ENCODE peak calls at places on chromosomes 13 and 19, in five cellular contexts. One of them, this sample, is unnamed.

GRCh38 chr13:26024558-26024957 is 27.3 kb downstream of the SHISA2 start:
- DNase-seq in trophoblast cell: no peak
- DNase-seq in neural progenitor cell: peak
- DNase-seq in fibroblast of lung: no peak
- DNase-seq in mesenchymal stem cell: no peak
- DNase-seq in this sample: no peak

GRCh38 chr19:58387338-58388174 is 487 bp downstream of the RPS5 start:
- DNase-seq in trophoblast cell: no peak
- DNase-seq in neural progenitor cell: no peak
- DNase-seq in fibroblast of lung: no peak
- DNase-seq in mesenchymal stem cell: peak
- DNase-seq in this sample: no peak

GRCh38 chr13:50171585-50172282 is 156.5 kb downstream of the KCNRG start:
- DNase-seq in trophoblast cell: no peak
- DNase-seq in neural progenitor cell: no peak
- DNase-seq in fibroblast of lung: no peak
- DNase-seq in mesenchymal stem cell: no peak
- DNase-seq in this sample: no peak

GRCh38 chr13:114230117-114230516 is 4.6 kb upstream of the CDC16 start:
- DNase-seq in trophoblast cell: no peak
- DNase-seq in neural progenitor cell: no peak
- DNase-seq in fibroblast of lung: peak
- DNase-seq in mesenchymal stem cell: peak
- DNase-seq in this sample: no peak

GRCh38 chr19:36032251-36033104 is at the start of gene CLIP3:
- DNase-seq in trophoblast cell: no peak
- DNase-seq in neural progenitor cell: peak
- DNase-seq in fibroblast of lung: peak
- DNase-seq in mesenchymal stem cell: peak
- DNase-seq in this sample: peak

GRCh38 chr13:85255978-85256377 is 543.2 kb downstream of the SLITRK6 start:
- DNase-seq in trophoblast cell: no peak
- DNase-seq in neural progenitor cell: no peak
- DNase-seq in fibroblast of lung: no peak
- DNase-seq in mesenchymal stem cell: no peak
- DNase-seq in this sample: no peak

GRCh38 chr13:24619302-24619701 is 60.9 kb upstream of the ATP12A start:
- DNase-seq in trophoblast cell: no peak
- DNase-seq in neural progenitor cell: no peak
- DNase-seq in fibroblast of lung: no peak
- DNase-seq in mesenchymal stem cell: no peak
- DNase-seq in this sample: no peak

GRCh38 chr19:35117017-35117570 is 1.5 kb downstream of the FXYD3 start:
- DNase-seq in trophoblast cell: no peak
- DNase-seq in neural progenitor cell: no peak
- DNase-seq in fibroblast of lung: no peak
- DNase-seq in mesenchymal stem cell: no peak
- DNase-seq in this sample: no peak

GRCh38 chr19:1752757-1753728 is at the start of gene ONECUT3:
- DNase-seq in trophoblast cell: no peak
- DNase-seq in neural progenitor cell: peak
- DNase-seq in fibroblast of lung: no peak
- DNase-seq in mesenchymal stem cell: no peak
- DNase-seq in this sample: peak

GRCh38 chr19:5676105-5676671 is 4.1 kb downstream of the MICOS13 start:
- DNase-seq in trophoblast cell: no peak
- DNase-seq in neural progenitor cell: no peak
- DNase-seq in fibroblast of lung: no peak
- DNase-seq in mesenchymal stem cell: no peak
- DNase-seq in this sample: no peak

GRCh38 chr13:99506632-99507031 is 5.4 kb downstream of the TM9SF2 start:
- DNase-seq in trophoblast cell: no peak
- DNase-seq in neural progenitor cell: no peak
- DNase-seq in fibroblast of lung: no peak
- DNase-seq in mesenchymal stem cell: no peak
- DNase-seq in this sample: no peak

GRCh38 chr13:46124531-46124966 is 19.7 kb upstream of the CPB2 start:
- DNase-seq in trophoblast cell: no peak
- DNase-seq in neural progenitor cell: no peak
- DNase-seq in fibroblast of lung: no peak
- DNase-seq in mesenchymal stem cell: no peak
- DNase-seq in this sample: no peak

GRCh38 chr19:44818470-44818856 is 9.6 kb downstream of the BCAM start:
- DNase-seq in trophoblast cell: no peak
- DNase-seq in neural progenitor cell: no peak
- DNase-seq in fibroblast of lung: no peak
- DNase-seq in mesenchymal stem cell: no peak
- DNase-seq in this sample: no peak

GRCh38 chr13:42814868-42815267 is 33.5 kb downstream of the FAM216B start:
- DNase-seq in trophoblast cell: no peak
- DNase-seq in neural progenitor cell: no peak
- DNase-seq in fibroblast of lung: peak
- DNase-seq in mesenchymal stem cell: peak
- DNase-seq in this sample: no peak

GRCh38 chr19:53101518-53101917 is 1.7 kb downstream of the ZNF160 start:
- DNase-seq in trophoblast cell: no peak
- DNase-seq in neural progenitor cell: no peak
- DNase-seq in fibroblast of lung: no peak
- DNase-seq in mesenchymal stem cell: no peak
- DNase-seq in this sample: no peak

GRCh38 chr19:33447336-33448158 is 74.0 kb downstream of the CEBPG start:
- DNase-seq in trophoblast cell: no peak
- DNase-seq in neural progenitor cell: no peak
- DNase-seq in fibroblast of lung: no peak
- DNase-seq in mesenchymal stem cell: no peak
- DNase-seq in this sample: peak
- H3K9ac ChIP-seq in trophoblast cell: no peak
- H3K9ac ChIP-seq in neural progenitor cell: no peak
- H3K9ac ChIP-seq in fibroblast of lung: no peak
- H3K9ac ChIP-seq in mesenchymal stem cell: no peak
- H3K9ac ChIP-seq in this sample: no peak

GRCh38 chr19:46480409-46480808 is 9.0 kb upstream of the PNMA8A start:
- DNase-seq in trophoblast cell: no peak
- DNase-seq in neural progenitor cell: peak
- DNase-seq in fibroblast of lung: peak
- DNase-seq in mesenchymal stem cell: peak
- DNase-seq in this sample: peak
- H3K9ac ChIP-seq in trophoblast cell: no peak
- H3K9ac ChIP-seq in neural progenitor cell: no peak
- H3K9ac ChIP-seq in fibroblast of lung: no peak
- H3K9ac ChIP-seq in mesenchymal stem cell: peak
- H3K9ac ChIP-seq in this sample: peak

GRCh38 chr19:15250635-15250993 is 18.4 kb upstream of the EPHX3 start:
- DNase-seq in trophoblast cell: no peak
- DNase-seq in neural progenitor cell: no peak
- DNase-seq in fibroblast of lung: no peak
- DNase-seq in mesenchymal stem cell: no peak
- DNase-seq in this sample: peak
- H3K9ac ChIP-seq in trophoblast cell: peak
- H3K9ac ChIP-seq in neural progenitor cell: no peak
- H3K9ac ChIP-seq in fibroblast of lung: peak
- H3K9ac ChIP-seq in mesenchymal stem cell: peak
- H3K9ac ChIP-seq in this sample: no peak

GRCh38 chr13:20051366-20051765 is 92.8 kb downstream of the ZMYM2 start:
- DNase-seq in trophoblast cell: peak
- DNase-seq in neural progenitor cell: no peak
- DNase-seq in fibroblast of lung: no peak
- DNase-seq in mesenchymal stem cell: no peak
- DNase-seq in this sample: no peak
- H3K9ac ChIP-seq in trophoblast cell: no peak
- H3K9ac ChIP-seq in neural progenitor cell: no peak
- H3K9ac ChIP-seq in fibroblast of lung: no peak
- H3K9ac ChIP-seq in mesenchymal stem cell: no peak
- H3K9ac ChIP-seq in this sample: no peak

GRCh38 chr19:33024398-33024797 is 40.3 kb downstream of the RHPN2 start:
- DNase-seq in trophoblast cell: peak
- DNase-seq in neural progenitor cell: no peak
- DNase-seq in fibroblast of lung: no peak
- DNase-seq in mesenchymal stem cell: no peak
- DNase-seq in this sample: no peak

GRCh38 chr19:33022472-33023116 is 42.1 kb downstream of the RHPN2 start:
- DNase-seq in trophoblast cell: no peak
- DNase-seq in neural progenitor cell: peak
- DNase-seq in fibroblast of lung: no peak
- DNase-seq in mesenchymal stem cell: no peak
- DNase-seq in this sample: no peak
- H3K9ac ChIP-seq in trophoblast cell: peak
- H3K9ac ChIP-seq in neural progenitor cell: no peak
- H3K9ac ChIP-seq in fibroblast of lung: no peak
- H3K9ac ChIP-seq in mesenchymal stem cell: no peak
- H3K9ac ChIP-seq in this sample: no peak

DNA sequence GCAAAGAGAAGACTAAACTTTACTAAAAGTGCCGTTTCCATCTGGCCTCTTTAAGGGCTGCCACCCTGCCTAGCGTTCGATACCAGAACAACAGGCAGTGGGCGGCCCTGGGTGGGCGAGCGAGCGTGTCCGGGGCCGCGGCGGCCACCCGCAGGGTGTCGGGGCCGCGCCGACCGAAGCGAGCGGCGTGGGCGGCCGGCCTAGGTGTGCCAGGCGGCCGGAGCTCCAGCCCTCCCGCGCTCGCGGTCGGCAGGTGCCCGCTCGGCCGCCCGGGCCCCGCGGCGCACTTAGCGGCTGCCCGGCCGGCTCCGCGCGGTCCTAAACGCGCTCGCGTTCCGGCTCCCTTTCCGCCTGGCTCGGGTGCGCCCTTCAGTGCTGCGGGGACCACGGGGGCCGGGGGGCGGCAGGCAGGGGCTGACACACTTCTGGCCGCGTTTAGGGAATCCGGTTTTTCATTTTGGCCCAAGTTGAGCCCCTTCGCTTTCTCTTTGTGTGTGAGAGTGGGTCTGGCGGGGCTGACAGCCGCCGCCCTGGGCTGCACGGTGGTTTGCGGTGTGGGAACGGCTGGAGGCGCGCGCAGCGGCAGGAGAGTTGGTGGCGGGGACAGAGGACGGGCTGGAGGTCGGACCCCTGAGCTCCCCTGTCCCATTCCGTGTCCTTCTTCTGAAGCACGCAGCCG is 2.9 kb downstream of the FGF9 start:
- DNase-seq in trophoblast cell: no peak
- DNase-seq in neural progenitor cell: peak
- DNase-seq in fibroblast of lung: peak
- DNase-seq in mesenchymal stem cell: peak
- DNase-seq in this sample: peak
- H3K9ac ChIP-seq in trophoblast cell: no peak
- H3K9ac ChIP-seq in neural progenitor cell: no peak
- H3K9ac ChIP-seq in fibroblast of lung: no peak
- H3K9ac ChIP-seq in mesenchymal stem cell: no peak
- H3K9ac ChIP-seq in this sample: peak

GRCh38 chr13:78370231-78370630 is 233.1 kb downstream of the POU4F1 start:
- DNase-seq in trophoblast cell: no peak
- DNase-seq in neural progenitor cell: peak
- DNase-seq in fibroblast of lung: no peak
- DNase-seq in mesenchymal stem cell: no peak
- DNase-seq in this sample: no peak
- H3K9ac ChIP-seq in trophoblast cell: no peak
- H3K9ac ChIP-seq in neural progenitor cell: no peak
- H3K9ac ChIP-seq in fibroblast of lung: no peak
- H3K9ac ChIP-seq in mesenchymal stem cell: no peak
- H3K9ac ChIP-seq in this sample: no peak

DNA sequence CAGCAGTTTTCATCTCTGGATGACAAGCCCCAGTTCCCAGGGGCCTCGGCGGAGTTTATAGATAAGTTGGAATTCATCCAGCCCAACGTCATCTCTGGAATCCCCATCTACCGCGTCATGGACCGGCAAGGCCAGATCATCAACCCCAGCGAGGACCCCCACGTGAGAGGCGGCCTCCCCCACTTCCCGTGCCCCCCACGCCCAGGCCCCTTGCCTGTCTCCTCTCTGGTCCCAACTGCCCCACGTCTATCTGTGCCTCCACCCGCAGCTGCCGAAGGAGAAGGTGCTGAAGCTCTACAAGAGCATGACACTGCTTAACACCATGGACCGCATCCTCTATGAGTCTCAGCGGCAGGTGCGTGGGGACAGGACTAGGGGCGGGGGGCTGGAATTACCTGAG is 13.0 kb downstream of the BCKDHA start:
- DNase-seq in trophoblast cell: no peak
- DNase-seq in neural progenitor cell: no peak
- DNase-seq in fibroblast of lung: no peak
- DNase-seq in mesenchymal stem cell: no peak
- DNase-seq in this sample: no peak
- H3K9ac ChIP-seq in trophoblast cell: no peak
- H3K9ac ChIP-seq in neural progenitor cell: no peak
- H3K9ac ChIP-seq in fibroblast of lung: no peak
- H3K9ac ChIP-seq in mesenchymal stem cell: no peak
- H3K9ac ChIP-seq in this sample: no peak

GRCh38 chr19:38011426-38011825 is 104.4 kb downstream of the SIPA1L3 start:
- DNase-seq in trophoblast cell: no peak
- DNase-seq in neural progenitor cell: no peak
- DNase-seq in fibroblast of lung: no peak
- DNase-seq in mesenchymal stem cell: no peak
- DNase-seq in this sample: no peak
- H3K9ac ChIP-seq in trophoblast cell: no peak
- H3K9ac ChIP-seq in neural progenitor cell: no peak
- H3K9ac ChIP-seq in fibroblast of lung: no peak
- H3K9ac ChIP-seq in mesenchymal stem cell: no peak
- H3K9ac ChIP-seq in this sample: no peak

This sample was measured in kidney.